ENCODE peak calls at places on chromosomes 13 and 19, in eight cellular contexts. V, D, X, T, U, Y, M and F are unnamed samples.
A peak's percentile ranks its signal among the peaks of the same experiment; 100 is the strongest.

GRCh38 chr19:55400281-55401087 is 7.1 kb downstream of the UBE2S start:
- DNase-seq in V (no peak), D (no peak), X (no peak), T (no peak), U (no peak), Y (no peak), M (no peak), F (no peak)

GRCh38 chr19:18397242-18398202 is at the start of gene LRRC25:
- DNase-seq in V (no peak), D (no peak), X (peak; percentile 81), T (peak; percentile 67), U (no peak), Y (no peak), M (no peak), F (no peak)

GRCh38 chr19:17339088-17339741 is 1.9 kb downstream of the GTPBP3 start:
- DNase-seq in V (no peak), D (no peak), X (no peak), T (no peak), U (no peak), Y (no peak), M (no peak), F (no peak)

GRCh38 chr13:30429721-30430694 is 7.7 kb downstream of the UBE2L5 start:
- DNase-seq in V (peak; percentile 95), D (peak; percentile 85), X (no peak), T (no peak), U (no peak), Y (peak; percentile 80), M (no peak), F (peak; percentile 93)

GRCh38 chr19:38251564-38252051 is 4.6 kb downstream of the PPP1R14A start:
- DNase-seq in V (no peak), D (peak; percentile 31), X (no peak), T (peak; percentile 79), U (no peak), Y (no peak), M (peak; percentile 88), F (no peak)

GRCh38 chr13:114081761-114082681 is 50.4 kb downstream of the RASA3 start:
- DNase-seq in V (no peak), D (no peak), X (no peak), T (peak; percentile 20), U (peak; percentile 8), Y (no peak), M (no peak), F (no peak)

GRCh38 chr19:8332976-8333770 is 9.9 kb downstream of the KANK3 start:
- DNase-seq in V (no peak), D (no peak), X (no peak), T (peak; percentile 78), U (no peak), Y (no peak), M (peak; percentile 52), F (no peak)

GRCh38 chr19:46639356-46640061 is 3.5 kb upstream of the GNG8 start:
- DNase-seq in V (peak; percentile 58), D (peak; percentile 87), X (peak; percentile 65), T (peak; percentile 68), U (no peak), Y (no peak), M (peak; percentile 57), F (peak; percentile 52)

GRCh38 chr19:44548736-44549135 is 19.3 kb upstream of the CEACAM20 start:
- DNase-seq in V (peak; percentile 51), D (peak; percentile 51), X (no peak), T (no peak), U (no peak), Y (peak; percentile 3), M (no peak), F (peak; percentile 20)

GRCh38 chr13:20118268-20119140 is 42.3 kb downstream of the GJA3 start:
- DNase-seq in V (no peak), D (peak; percentile 55), X (peak; percentile 69), T (peak; percentile 71), U (no peak), Y (no peak), M (peak; percentile 62), F (peak; percentile 35)

GRCh38 chr19:703651-704446 is 4.9 kb upstream of the PALM start:
- DNase-seq in V (peak; percentile 18), D (no peak), X (peak; percentile 90), T (peak; percentile 85), U (peak; percentile 63), Y (no peak), M (peak; percentile 69), F (peak; percentile 71)

GRCh38 chr19:20165971-20166592 is 932 bp upstream of the ZNF486 start:
- DNase-seq in V (no peak), D (no peak), X (no peak), T (no peak), U (no peak), Y (no peak), M (no peak), F (no peak)

GRCh38 chr13:65679240-65679639 is 1550.9 kb downstream of the PCDH9 start:
- DNase-seq in V (peak; percentile 54), D (peak; percentile 1), X (no peak), T (no peak), U (no peak), Y (no peak), M (no peak), F (peak; percentile 78)

GRCh38 chr19:55935206-55935605 is 3.1 kb upstream of the NLRP13 start:
- DNase-seq in V (no peak), D (no peak), X (no peak), T (no peak), U (no peak), Y (no peak), M (no peak), F (no peak)

GRCh38 chr19:1782501-1782900 is 29.2 kb downstream of the ONECUT3 start:
- DNase-seq in V (no peak), D (no peak), X (no peak), T (no peak), U (no peak), Y (no peak), M (no peak), F (no peak)

GRCh38 chr19:1777149-1777548 is 23.8 kb downstream of the ONECUT3 start:
- DNase-seq in V (no peak), D (no peak), X (no peak), T (no peak), U (no peak), Y (no peak), M (no peak), F (no peak)

GRCh38 chr19:1783354-1783753 is 28.7 kb downstream of the ATP8B3 start:
- DNase-seq in V (no peak), D (no peak), X (no peak), T (no peak), U (no peak), Y (no peak), M (no peak), F (no peak)

GRCh38 chr19:1779604-1779973 is 26.3 kb downstream of the ONECUT3 start:
- DNase-seq in V (no peak), D (no peak), X (no peak), T (no peak), U (no peak), Y (no peak), M (no peak), F (no peak)

GRCh38 chr19:1780272-1780957 is 27.1 kb downstream of the ONECUT3 start:
- DNase-seq in V (peak; percentile 16), D (peak; percentile 34), X (no peak), T (no peak), U (no peak), Y (no peak), M (no peak), F (peak; percentile 38)
- TF ChIP-seq CTCF in V (peak; percentile 28), D (peak; percentile 27), X (no peak), T (no peak), U (no peak), Y (no peak), M (no peak), F (peak; percentile 44)

DNA sequence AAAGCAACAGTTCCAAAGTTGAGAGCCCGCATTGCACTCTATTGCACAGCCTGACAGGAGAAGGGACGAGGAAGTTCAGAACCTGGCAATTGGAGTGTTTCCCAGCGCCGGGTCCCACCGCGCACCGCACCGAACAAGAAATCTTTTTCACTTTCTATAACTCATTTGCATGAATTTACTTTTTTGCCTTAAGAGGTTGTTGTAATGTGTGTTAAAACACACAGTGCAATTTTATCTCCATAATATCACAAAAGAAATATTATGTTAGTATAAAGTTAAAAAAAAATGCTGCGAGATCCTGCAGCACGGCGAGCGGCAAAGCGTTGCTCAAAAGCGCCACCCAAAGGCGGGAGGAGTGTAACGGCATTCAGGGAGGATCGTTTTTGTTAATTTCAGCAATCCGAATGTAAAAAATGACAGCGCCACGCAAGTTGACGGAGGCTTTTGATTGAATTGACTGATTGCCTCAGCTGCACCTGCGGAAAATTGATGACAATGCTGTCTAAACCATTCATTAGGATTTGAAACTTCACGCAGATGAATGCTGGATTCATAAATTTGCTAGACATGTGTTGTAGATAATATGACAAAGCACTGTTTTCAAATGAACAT is 303.6 kb upstream of the ZNF507 start:
- DNase-seq in V (peak; percentile 31), D (peak; percentile 29), X (no peak), T (peak; percentile 47), U (no peak), Y (no peak), M (peak; percentile 27), F (peak; percentile 49)
- H3K4me3 ChIP-seq in V (peak overlapping the region; percentile 12), D (no peak overlapping the region), X (peak overlapping the region; percentile 49), T (no peak overlapping the region), U (no peak overlapping the region), Y (no peak overlapping the region), M (peak overlapping the region; percentile 36), F (no peak overlapping the region)

GRCh38 chr19:6551607-6552450 is 21.0 kb downstream of the TNFSF9 start:
- DNase-seq in V (no peak), D (no peak), X (peak; percentile 50), T (no peak), U (no peak), Y (no peak), M (no peak), F (no peak)
- TF ChIP-seq CTCF in V (no peak), D (no peak), X (peak; percentile 24), T (no peak), U (no peak), Y (no peak), M (no peak), F (no peak)

GRCh38 chr19:52988506-52988905 is 25.2 kb upstream of the ERVV-1 start:
- DNase-seq in V (no peak), D (no peak), X (no peak), T (no peak), U (no peak), Y (no peak), M (no peak), F (no peak)

GRCh38 chr19:52992109-52993004 is 21.4 kb upstream of the ERVV-1 start:
- DNase-seq in V (no peak), D (no peak), X (no peak), T (peak; percentile 37), U (no peak), Y (no peak), M (peak; percentile 5), F (peak; percentile 19)

GRCh38 chr19:52991021-52991420 is 22.7 kb upstream of the ERVV-1 start:
- DNase-seq in V (no peak), D (no peak), X (no peak), T (no peak), U (no peak), Y (no peak), M (no peak), F (peak; percentile 35)

GRCh38 chr19:52993342-52994178 is 20.2 kb upstream of the ERVV-1 start:
- DNase-seq in V (peak; percentile 66), D (peak; percentile 66), X (peak; percentile 81), T (peak; percentile 81), U (peak; percentile 64), Y (peak; percentile 20), M (peak; percentile 76), F (peak; percentile 87)

DNA sequence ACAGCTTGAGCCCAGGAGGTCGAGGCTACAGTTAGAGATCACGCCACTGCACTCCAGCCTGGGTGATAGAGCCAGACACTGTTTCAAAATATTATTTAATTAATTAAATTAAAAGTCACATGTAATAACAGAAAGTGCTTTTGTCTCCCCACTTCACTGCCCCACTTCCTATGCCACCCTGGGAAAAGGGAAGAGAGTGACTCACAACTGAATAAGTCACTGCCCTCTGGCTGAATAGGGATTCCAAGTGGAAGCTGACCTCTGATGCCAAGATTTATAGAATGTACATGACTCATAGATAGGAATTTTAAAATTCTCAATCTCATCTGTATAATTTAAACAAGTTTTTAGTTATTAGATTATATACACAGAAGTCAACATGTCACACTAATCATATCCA is 22.2 kb upstream of the ERVV-1 start:
- DNase-seq in V (peak; percentile 37), D (peak; percentile 63), X (no peak), T (no peak), U (no peak), Y (peak; percentile 2), M (no peak), F (peak; percentile 33)
- H3K4me3 ChIP-seq in V (no peak overlapping the region), D (no peak overlapping the region), X (no peak overlapping the region), T (no peak overlapping the region), U (no peak overlapping the region), Y (no peak overlapping the region), M (no peak overlapping the region), F (no peak overlapping the region)